ENCODE peak calls at places on chromosomes 5 and 9, in six cellular contexts. H is CD4-positive, alpha-beta T cell; T is heart right ventricle; P is gastrocnemius medialis; C is lower lobe of right lung; S is fibroblast of mammary gland. E is an unnamed sample.

GRCh38 chr9:117413346-117414219 is 1.3 kb downstream of the ASTN2 start:
- DNase-seq in H (no peak), T (no peak), P (no peak), C (no peak), S (peak), E (no peak)

GRCh38 chr5:151202381-151203139 is 21.3 kb downstream of the CCDC69 start:
- DNase-seq in H (peak), T (no peak), P (no peak), C (no peak), S (peak), E (no peak)

GRCh38 chr9:91023741-91024140 is 222.1 kb downstream of the SYK start:
- DNase-seq in H (no peak), T (no peak), P (no peak), C (no peak), S (no peak), E (no peak)

GRCh38 chr9:121261107-121261460 is 6.9 kb upstream of the GSN start:
- DNase-seq in H (no peak), T (no peak), P (no peak), C (no peak), S (peak), E (no peak)

GRCh38 chr9:84780385-84780784 is 110.9 kb downstream of the NTRK2 start:
- DNase-seq in H (no peak), T (no peak), P (no peak), C (no peak), S (no peak), E (no peak)

GRCh38 chr9:77809552-77809951 is 161.4 kb upstream of the GNA14 start:
- DNase-seq in H (no peak), T (no peak), P (no peak), C (no peak), S (no peak), E (no peak)

GRCh38 chr9:15618540-15619331 is 65.9 kb downstream of the CCDC171 start:
- DNase-seq in H (no peak), T (no peak), P (no peak), C (no peak), S (no peak), E (no peak)

GRCh38 chr5:101664071-101664791 is 631.9 kb downstream of the SLCO4C1 start:
- DNase-seq in H (no peak), T (no peak), P (no peak), C (no peak), S (no peak), E (no peak)

GRCh38 chr5:93579561-93580386 is 1.2 kb downstream of the NR2F1-AS1 start:
- DNase-seq in H (no peak), T (peak), P (no peak), C (peak), S (peak), E (no peak)

GRCh38 chr5:108797986-108798385 is 50.3 kb downstream of the FER start:
- DNase-seq in H (no peak), T (no peak), P (no peak), C (no peak), S (no peak), E (no peak)

GRCh38 chr5:134506054-134507039 is 19.1 kb upstream of the JADE2 start:
- DNase-seq in H (no peak), T (peak), P (peak), C (peak), S (no peak), E (no peak)

GRCh38 chr5:8208307-8208706 is 339.4 kb downstream of the MTRR start:
- DNase-seq in H (no peak), T (no peak), P (no peak), C (no peak), S (no peak), E (no peak)

GRCh38 chr5:164439799-164440198 is 934.4 kb downstream of the MAT2B start:
- DNase-seq in H (no peak), T (no peak), P (no peak), C (no peak), S (no peak), E (no peak)

GRCh38 chr9:3548636-3549035 is 22.8 kb upstream of the RFX3 start:
- DNase-seq in H (no peak), T (no peak), P (no peak), C (no peak), S (no peak), E (no peak)

GRCh38 chr9:127388037-127388855 is 8.7 kb upstream of the SLC2A8 start:
- DNase-seq in H (peak), T (no peak), P (peak), C (no peak), S (peak), E (no peak)

GRCh38 chr9:97984188-97985057 is 1.3 kb downstream of the ANP32B start:
- DNase-seq in H (peak), T (peak), P (peak), C (peak), S (peak), E (peak)

GRCh38 chr9:2655411-2655901 is 33.9 kb downstream of the VLDLR start:
- DNase-seq in H (no peak), T (no peak), P (no peak), C (no peak), S (peak), E (no peak)

GRCh38 chr5:113092683-113093082 is 116.1 kb downstream of the DCP2 start:
- DNase-seq in H (no peak), T (no peak), P (no peak), C (no peak), S (no peak), E (no peak)

GRCh38 chr5:83924171-83924570 is 203.5 kb upstream of the HAPLN1 start:
- DNase-seq in H (no peak), T (no peak), P (no peak), C (no peak), S (peak), E (no peak)

GRCh38 chr9:137298983-137299521 is 3.0 kb downstream of the NRARP start:
- DNase-seq in H (no peak), T (peak), P (no peak), C (no peak), S (no peak), E (no peak)

DNA sequence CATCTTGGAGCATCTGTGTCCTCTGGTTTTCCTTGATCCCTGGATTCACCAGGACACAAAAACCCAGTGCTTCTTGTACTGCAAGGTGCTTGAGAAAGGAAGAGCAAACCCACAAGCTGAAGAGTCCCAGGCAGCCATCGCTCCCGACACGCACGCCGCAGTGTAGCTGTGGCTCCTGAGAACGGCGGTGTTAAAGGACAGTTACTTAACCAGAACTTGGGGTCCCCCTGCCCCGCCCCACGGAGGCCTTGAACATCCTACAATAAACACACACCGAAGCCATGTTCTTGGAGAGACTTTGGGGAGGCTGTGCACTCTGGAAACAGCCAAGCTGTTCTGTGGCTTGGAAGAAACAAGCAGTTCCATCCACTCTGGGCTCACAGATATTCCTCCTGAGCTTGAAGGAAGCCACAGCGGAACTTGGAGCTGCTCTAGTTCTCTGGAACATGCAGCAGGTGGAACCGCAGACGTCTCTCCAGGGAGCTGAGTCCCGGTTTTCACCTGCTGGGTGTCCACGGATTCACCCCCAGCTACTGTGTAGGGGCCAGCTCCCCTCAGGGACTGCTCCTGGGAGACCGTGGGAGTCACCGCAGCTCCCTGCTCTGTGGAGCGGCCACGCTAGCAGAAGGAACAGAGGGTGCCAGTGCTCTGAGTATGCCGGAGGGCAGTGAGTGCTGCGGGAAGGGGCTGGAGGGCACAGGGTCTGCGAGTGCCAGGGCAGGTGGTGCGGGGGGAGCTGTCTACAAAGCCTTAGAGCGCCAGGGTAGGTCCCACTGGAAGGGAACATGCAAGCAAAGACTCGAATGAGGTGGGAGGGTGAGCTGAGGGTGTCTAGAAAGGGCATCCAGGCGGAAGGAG is 107.3 kb downstream of the ADAMTS2 start:
- DNase-seq in H (no peak), T (no peak), P (no peak), C (no peak), S (no peak), E (no peak)
- TF ChIP-seq CTCF in H (no peak), T (no peak), P (no peak), C (no peak), S (no peak), E (no peak)

GRCh38 chr5:34016750-34017149 is 8.9 kb upstream of the AMACR start:
- DNase-seq in H (no peak), T (no peak), P (no peak), C (no peak), S (no peak), E (no peak)

GRCh38 chr5:34014614-34015013 is 6.8 kb upstream of the AMACR start:
- DNase-seq in H (no peak), T (no peak), P (no peak), C (no peak), S (no peak), E (no peak)

GRCh38 chr5:34017254-34017653 is 9.4 kb upstream of the AMACR start:
- DNase-seq in H (no peak), T (no peak), P (no peak), C (no peak), S (no peak), E (no peak)

GRCh38 chr5:34015120-34015807 is 7.4 kb upstream of the AMACR start:
- DNase-seq in H (no peak), T (no peak), P (no peak), C (no peak), S (no peak), E (no peak)

GRCh38 chr5:34016243-34016642 is 8.4 kb upstream of the AMACR start:
- DNase-seq in H (no peak), T (no peak), P (no peak), C (no peak), S (no peak), E (no peak)
- TF ChIP-seq CTCF in H (no peak), T (no peak), P (no peak), C (no peak), S (no peak), E (no peak)

DNA sequence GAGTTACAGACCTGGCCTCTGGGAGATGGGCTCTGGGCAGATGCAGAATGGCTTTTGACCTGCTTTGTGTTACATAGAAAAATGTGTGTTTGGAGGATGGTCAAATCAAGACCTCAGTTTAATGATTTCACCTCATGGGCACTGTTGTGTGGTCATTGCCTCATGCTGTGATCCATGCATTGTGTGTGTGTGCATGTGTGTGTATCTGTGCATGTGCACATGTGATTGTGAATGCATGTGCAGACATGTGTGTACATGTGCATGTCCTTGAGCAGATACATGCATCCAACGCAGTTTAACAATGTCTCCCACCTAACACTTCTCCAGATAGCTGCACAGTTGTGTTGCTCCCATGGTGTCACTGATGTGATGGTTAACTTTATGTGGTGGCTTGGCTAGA is 40.1 kb upstream of the S1PR3 start:
- DNase-seq in H (no peak), T (no peak), P (no peak), C (no peak), S (no peak), E (no peak)
- TF ChIP-seq CTCF in H (no peak), T (no peak), P (no peak), C (no peak), S (no peak), E (no peak)

GRCh38 chr5:10021248-10021647 is 228.4 kb downstream of the ATPSCKMT start:
- DNase-seq in H (no peak), T (no peak), P (no peak), C (no peak), S (no peak), E (no peak)
- TF ChIP-seq CTCF in H (no peak), T (no peak), P (no peak), C (no peak), S (no peak), E (no peak)

DNA sequence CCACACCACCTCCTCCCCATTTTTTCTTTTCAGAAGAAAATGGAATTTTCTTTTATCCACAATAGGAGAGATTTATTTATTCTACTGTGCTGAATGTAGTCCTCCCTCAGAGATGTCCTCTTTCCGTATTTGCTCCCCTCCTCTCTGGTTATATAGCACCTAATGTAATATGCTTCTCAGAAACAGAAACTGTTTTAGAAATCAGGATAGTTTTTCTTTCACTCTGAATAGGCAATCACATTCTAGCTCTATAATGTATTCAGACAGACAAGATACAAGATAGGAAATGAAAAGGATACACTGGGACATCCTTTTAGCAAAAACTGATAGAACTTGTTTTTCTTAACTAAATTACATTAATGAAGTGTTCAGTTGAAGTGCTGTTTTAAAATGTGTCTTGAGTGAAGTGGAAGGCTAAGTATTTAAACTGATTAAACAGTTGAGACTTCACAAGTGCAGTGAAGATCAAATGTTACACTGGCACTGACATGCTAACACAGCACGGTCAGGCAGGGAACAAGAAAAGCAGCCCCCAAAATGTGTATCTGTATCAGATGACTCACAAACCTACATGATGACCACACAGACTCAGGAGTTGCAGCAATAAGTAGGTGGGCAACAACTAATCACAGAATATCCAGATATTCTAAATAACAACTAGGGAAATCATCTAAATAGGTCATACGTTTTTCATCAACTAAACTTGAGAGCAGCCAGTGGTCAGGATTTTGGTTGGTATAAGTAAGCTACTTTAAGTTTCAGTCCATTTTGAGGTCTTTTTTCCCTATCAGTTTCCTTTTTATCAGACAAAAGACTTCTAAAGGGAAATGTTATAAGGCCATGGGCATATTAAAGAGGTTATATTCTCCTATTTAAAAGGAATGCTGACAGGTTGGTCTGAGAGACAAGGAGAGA is 260.4 kb downstream of the MLLT3 start:
- DNase-seq in H (no peak), T (no peak), P (no peak), C (no peak), S (no peak), E (no peak)
- TF ChIP-seq CTCF in H (no peak), T (no peak), P (no peak), C (no peak), S (no peak), E (no peak)

DNA sequence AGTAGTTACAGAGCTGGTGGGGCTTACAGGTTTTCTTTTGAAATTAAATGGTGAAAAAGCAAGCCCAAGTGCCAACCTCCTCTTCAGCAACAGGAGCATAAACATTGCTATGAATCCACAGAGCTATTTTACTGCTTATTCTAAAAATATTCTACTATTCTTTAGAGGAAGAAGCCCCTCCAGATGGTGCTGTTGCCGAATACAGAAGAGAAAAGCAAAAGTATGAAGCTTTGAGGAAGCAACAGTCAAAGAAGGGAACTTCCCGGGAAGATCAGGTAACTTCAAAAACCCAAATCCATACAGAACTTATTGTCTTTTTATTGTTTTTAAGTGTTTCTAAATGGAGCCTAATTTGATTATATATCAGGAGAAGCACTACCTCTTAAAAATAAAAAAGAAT is 202.8 kb downstream of the CWC27 start:
- DNase-seq in H (no peak), T (no peak), P (no peak), C (no peak), S (peak), E (no peak)
- TF ChIP-seq CTCF in H (no peak), T (peak), P (peak), C (peak), S (peak), E (no peak)

DNA sequence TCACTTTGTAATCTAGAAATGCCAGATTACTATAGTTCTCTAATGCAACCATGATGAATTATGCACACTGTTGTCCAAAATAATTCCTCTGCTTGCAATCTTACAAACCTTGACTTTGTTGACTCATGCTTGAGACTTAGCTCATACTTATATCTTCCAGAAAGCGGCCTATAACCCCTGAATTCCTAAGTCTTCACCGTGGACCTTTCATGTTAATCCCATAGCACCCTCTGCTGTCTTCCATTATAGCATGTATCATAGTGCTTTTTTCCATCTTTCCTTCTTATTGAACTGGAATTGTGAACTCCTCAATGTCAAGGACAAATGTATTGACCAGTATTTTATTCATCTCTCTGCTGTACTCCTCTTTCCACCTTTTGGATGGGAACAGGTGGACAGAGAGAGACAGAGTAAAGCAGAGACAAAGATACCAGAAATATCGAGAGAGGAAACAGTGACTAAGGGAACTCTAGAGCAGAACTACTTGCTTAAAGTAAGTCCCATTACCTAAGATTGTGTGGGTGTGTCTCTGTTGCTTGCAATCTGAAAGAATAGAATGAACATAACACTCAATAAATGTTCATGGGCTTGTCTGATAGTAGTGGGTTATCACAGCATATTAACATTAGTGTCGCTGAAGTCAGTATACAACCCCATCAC is 110.0 kb downstream of the LURAP1L start:
- DNase-seq in H (no peak), T (no peak), P (no peak), C (no peak), S (peak), E (no peak)
- TF ChIP-seq CTCF in H (no peak), T (peak), P (peak), C (peak), S (peak), E (no peak)

GRCh38 chr5:126444137-126444536 is 20.9 kb downstream of the GRAMD2B start:
- DNase-seq in H (no peak), T (no peak), P (no peak), C (no peak), S (no peak), E (no peak)
- TF ChIP-seq CTCF in H (no peak), T (no peak), P (no peak), C (no peak), S (no peak), E (no peak)

DNA sequence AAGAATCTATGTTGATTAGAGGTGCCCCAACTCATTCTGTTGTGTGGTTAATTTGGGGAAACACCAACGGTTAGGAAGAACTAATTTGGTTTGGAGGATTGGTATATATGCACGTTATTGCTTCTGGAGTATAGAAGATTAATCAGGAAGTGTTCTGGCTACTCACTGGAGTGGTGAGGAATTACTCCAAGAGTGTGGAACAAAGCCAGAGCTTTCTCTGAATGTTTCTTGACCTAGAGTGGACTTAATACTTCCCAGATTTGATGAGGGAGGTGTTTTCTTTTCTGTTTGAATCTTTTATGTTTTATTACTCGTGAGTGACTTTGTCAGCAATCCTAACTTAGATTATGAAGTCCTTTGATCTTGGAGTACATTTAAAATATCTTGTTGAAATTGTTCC is 163.6 kb downstream of the MAN2A1 start:
- DNase-seq in H (no peak), T (no peak), P (no peak), C (no peak), S (peak), E (no peak)
- TF ChIP-seq CTCF in H (no peak), T (no peak), P (no peak), C (no peak), S (no peak), E (no peak)